ENCODE peak calls at places on chromosomes 1 and 21, in ten cellular contexts. One of them, this sample, is unnamed.

GRCh38 chr1:11124965-11125364 is 25.3 kb upstream of the EXOSC10 start:
- DNase-seq in Right ventricle myocardium superior: no peak
- DNase-seq in A673: no peak
- DNase-seq in H7: no peak
- DNase-seq in ELR: no peak
- DNase-seq in endothelial cell: no peak
- DNase-seq in activated CD8-positive, alpha-beta T cell treated with anti-CD3 and anti-CD28 coated beads, Interleukin-2, amount 10 ng/mL, durations not matched to agents 7 days and 5 days: no peak
- DNase-seq in iPS DF 19.7: no peak
- DNase-seq in GM12865: no peak
- DNase-seq in NCI-H510A: no peak
- DNase-seq in this sample: no peak

GRCh38 chr1:27713869-27714513 is 11.8 kb upstream of the FAM76A start:
- DNase-seq in ELR: no peak
- DNase-seq in A673: no peak
- DNase-seq in endothelial cell: no peak
- DNase-seq in activated CD8-positive, alpha-beta T cell treated with anti-CD3 and anti-CD28 coated beads, Interleukin-2, amount 10 ng/mL, durations not matched to agents 7 days and 5 days: no peak
- DNase-seq in Right ventricle myocardium superior: no peak
- DNase-seq in NCI-H510A: no peak
- DNase-seq in H7: no peak
- DNase-seq in iPS DF 19.7: no peak
- DNase-seq in GM12865: no peak
- DNase-seq in this sample: no peak

GRCh38 chr1:41499591-41499990 is 15.1 kb upstream of the EDN2 start:
- DNase-seq in iPS DF 19.7: no peak
- DNase-seq in NCI-H510A: peak; percentile 56
- DNase-seq in A673: no peak
- DNase-seq in activated CD8-positive, alpha-beta T cell treated with anti-CD3 and anti-CD28 coated beads, Interleukin-2, amount 10 ng/mL, durations not matched to agents 7 days and 5 days: no peak
- DNase-seq in endothelial cell: no peak
- DNase-seq in GM12865: no peak
- DNase-seq in Right ventricle myocardium superior: no peak
- DNase-seq in ELR: no peak
- DNase-seq in H7: no peak
- DNase-seq in this sample: no peak

GRCh38 chr21:15558884-15559283 is 170.9 kb upstream of the USP25 start:
- DNase-seq in iPS DF 19.7: no peak
- DNase-seq in ELR: no peak
- DNase-seq in GM12865: no peak
- DNase-seq in H7: no peak
- DNase-seq in Right ventricle myocardium superior: no peak
- DNase-seq in A673: no peak
- DNase-seq in NCI-H510A: no peak
- DNase-seq in endothelial cell: no peak
- DNase-seq in activated CD8-positive, alpha-beta T cell treated with anti-CD3 and anti-CD28 coated beads, Interleukin-2, amount 10 ng/mL, durations not matched to agents 7 days and 5 days: no peak
- DNase-seq in this sample: no peak

GRCh38 chr1:44086722-44087474 is 31.7 kb upstream of the KLF17 start:
- DNase-seq in A673: no peak
- DNase-seq in H7: no peak
- DNase-seq in ELR: no peak
- DNase-seq in endothelial cell: no peak
- DNase-seq in NCI-H510A: peak; percentile 80
- DNase-seq in Right ventricle myocardium superior: no peak
- DNase-seq in GM12865: no peak
- DNase-seq in iPS DF 19.7: no peak
- DNase-seq in activated CD8-positive, alpha-beta T cell treated with anti-CD3 and anti-CD28 coated beads, Interleukin-2, amount 10 ng/mL, durations not matched to agents 7 days and 5 days: no peak
- DNase-seq in this sample: no peak

GRCh38 chr21:33668620-33669019 is 26.3 kb downstream of the ITSN1 start:
- DNase-seq in GM12865: no peak
- DNase-seq in activated CD8-positive, alpha-beta T cell treated with anti-CD3 and anti-CD28 coated beads, Interleukin-2, amount 10 ng/mL, durations not matched to agents 7 days and 5 days: no peak
- DNase-seq in H7: no peak
- DNase-seq in ELR: no peak
- DNase-seq in iPS DF 19.7: no peak
- DNase-seq in Right ventricle myocardium superior: no peak
- DNase-seq in NCI-H510A: no peak
- DNase-seq in endothelial cell: no peak
- DNase-seq in A673: no peak
- DNase-seq in this sample: no peak

GRCh38 chr1:43565600-43566360 is 35.1 kb downstream of the PTPRF start:
- DNase-seq in NCI-H510A: peak; percentile 79
- DNase-seq in H7: peak; percentile 97
- DNase-seq in GM12865: peak; percentile 30
- DNase-seq in activated CD8-positive, alpha-beta T cell treated with anti-CD3 and anti-CD28 coated beads, Interleukin-2, amount 10 ng/mL, durations not matched to agents 7 days and 5 days: peak; percentile 71
- DNase-seq in Right ventricle myocardium superior: peak; percentile 72
- DNase-seq in iPS DF 19.7: no peak
- DNase-seq in ELR: no peak
- DNase-seq in A673: peak; percentile 80
- DNase-seq in endothelial cell: peak; percentile 66
- DNase-seq in this sample: no peak

GRCh38 chr1:159881930-159882839 is 17.8 kb downstream of the CFAP45 start:
- DNase-seq in GM12865: peak; percentile 28
- DNase-seq in Right ventricle myocardium superior: peak; percentile 82
- DNase-seq in A673: peak; percentile 80
- DNase-seq in H7: no peak
- DNase-seq in endothelial cell: peak; percentile 58
- DNase-seq in activated CD8-positive, alpha-beta T cell treated with anti-CD3 and anti-CD28 coated beads, Interleukin-2, amount 10 ng/mL, durations not matched to agents 7 days and 5 days: no peak
- DNase-seq in NCI-H510A: peak; percentile 89
- DNase-seq in iPS DF 19.7: no peak
- DNase-seq in ELR: peak; percentile 100
- DNase-seq in this sample: no peak

GRCh38 chr1:243407284-243408018 is 151.6 kb downstream of the SDCCAG8 start:
- DNase-seq in H7: no peak
- DNase-seq in activated CD8-positive, alpha-beta T cell treated with anti-CD3 and anti-CD28 coated beads, Interleukin-2, amount 10 ng/mL, durations not matched to agents 7 days and 5 days: no peak
- DNase-seq in iPS DF 19.7: no peak
- DNase-seq in Right ventricle myocardium superior: no peak
- DNase-seq in endothelial cell: no peak
- DNase-seq in GM12865: no peak
- DNase-seq in ELR: peak; percentile 61
- DNase-seq in A673: peak; percentile 59
- DNase-seq in NCI-H510A: no peak
- DNase-seq in this sample: no peak